ENCODE peak calls at places on chromosomes 11 and 22, in ten cellular contexts. E is NCI-H1105 treated with DMSO at 0.1 percent for 48 hours; W is hepatic stellate cell; O is HTR-8/SVneo; N is RPMI7951; A is esophagus squamous epithelium; D is activated effector memory CD4-positive, alpha-beta T cell treated with anti-CD3 and anti-CD28 coated beads, Interleukin-2, amount 50 U/mL, for 16 hours; G is BE2C; F is choroid plexus epithelial cell; T is OCI-M1. V is an unnamed sample.

GRCh38 chr11:132072044-132072879 is 701.8 kb downstream of the NTM start:
- DNase-seq in E (no peak), W (peak; percentile 72), O (peak; percentile 24), N (peak; percentile 99), A (no peak), D (no peak), G (no peak), F (peak; percentile 93), T (no peak), V (peak; percentile 94)

GRCh38 chr22:29804985-29805384 is 33.1 kb downstream of the ASCC2 start:
- DNase-seq in E (no peak), W (no peak), O (no peak), N (no peak), A (no peak), D (no peak), G (no peak), F (no peak), T (no peak), V (no peak)

GRCh38 chr22:38244106-38244505 is 28.7 kb downstream of the TMEM184B start:
- DNase-seq in E (no peak), W (no peak), O (no peak), N (no peak), A (no peak), D (no peak), G (no peak), F (peak; percentile 21), T (no peak), V (peak; percentile 52)

GRCh38 chr11:65116370-65117205 is 913 bp downstream of the ZNHIT2 start:
- DNase-seq in E (peak; percentile 7), W (no peak), O (no peak), N (peak; percentile 47), A (no peak), D (peak; percentile 88), G (no peak), F (peak; percentile 65), T (no peak), V (peak; percentile 85)

GRCh38 chr22:49632199-49633009 is 195.3 kb downstream of the BRD1 start:
- DNase-seq in E (peak; percentile 39), W (peak; percentile 87), O (peak; percentile 70), N (peak; percentile 24), A (no peak), D (no peak), G (peak; percentile 75), F (peak; percentile 60), T (no peak), V (peak; percentile 18)

GRCh38 chr11:108562746-108563581 is 30.6 kb downstream of the EXPH5 start:
- DNase-seq in E (no peak), W (no peak), O (no peak), N (no peak), A (no peak), D (no peak), G (no peak), F (peak; percentile 33), T (no peak), V (peak; percentile 51)

GRCh38 chr11:83025267-83025704 is 46.4 kb downstream of the RAB30 start:
- DNase-seq in E (peak; percentile 70), W (no peak), O (no peak), N (peak; percentile 35), A (no peak), D (no peak), G (no peak), F (peak; percentile 61), T (no peak), V (peak; percentile 86)

GRCh38 chr11:116778556-116778955 is 5.8 kb upstream of the BUD13 start:
- DNase-seq in E (no peak), W (no peak), O (no peak), N (no peak), A (no peak), D (no peak), G (no peak), F (no peak), T (no peak), V (no peak)

GRCh38 chr11:126731526-126731925 is 269.0 kb downstream of the KIRREL3 start:
- DNase-seq in E (no peak), W (no peak), O (no peak), N (no peak), A (no peak), D (no peak), G (no peak), F (no peak), T (no peak), V (no peak)

GRCh38 chr11:47864910-47865309 is 16.8 kb upstream of the NUP160 start:
- DNase-seq in E (no peak), W (no peak), O (no peak), N (peak; percentile 46), A (no peak), D (no peak), G (no peak), F (peak; percentile 37), T (peak; percentile 48), V (no peak)

GRCh38 chr11:114075891-114076441 is 16.5 kb downstream of the ZBTB16 start:
- DNase-seq in E (no peak), W (peak; percentile 29), O (peak; percentile 28), N (peak; percentile 27), A (no peak), D (peak; percentile 78), G (peak; percentile 57), F (peak; percentile 90), T (peak; percentile 34), V (peak; percentile 41)

GRCh38 chr11:122784325-122785155 is 53.8 kb upstream of the CRTAM start:
- DNase-seq in E (no peak), W (peak; percentile 89), O (peak; percentile 61), N (peak; percentile 88), A (no peak), D (no peak), G (no peak), F (peak; percentile 98), T (no peak), V (peak; percentile 92)

GRCh38 chr22:36330655-36331305 is 57.0 kb downstream of the MYH9 start:
- DNase-seq in E (no peak), W (peak; percentile 67), O (no peak), N (peak; percentile 94), A (no peak), D (no peak), G (no peak), F (peak; percentile 67), T (no peak), V (no peak)

GRCh38 chr11:30879322-30880020 is 293.3 kb upstream of the MPPED2 start:
- DNase-seq in E (peak; percentile 95), W (no peak), O (no peak), N (no peak), A (no peak), D (no peak), G (no peak), F (no peak), T (no peak), V (no peak)

GRCh38 chr22:47334596-47334995 is 572.1 kb downstream of the TBC1D22A start:
- DNase-seq in E (no peak), W (no peak), O (no peak), N (no peak), A (no peak), D (no peak), G (no peak), F (no peak), T (no peak), V (no peak)

GRCh38 chr11:61091373-61092279 is 10.7 kb upstream of the CD5 start:
- DNase-seq in E (no peak), W (no peak), O (no peak), N (peak; percentile 8), A (no peak), D (peak; percentile 83), G (no peak), F (peak; percentile 41), T (no peak), V (peak; percentile 62)

GRCh38 chr22:29268511-29269229 is 602 bp downstream of the EWSR1 start:
- DNase-seq in E (peak; percentile 34), W (peak; percentile 66), O (no peak), N (peak; percentile 77), A (no peak), D (no peak), G (peak; percentile 62), F (peak; percentile 83), T (peak; percentile 61), V (peak; percentile 45)

GRCh38 chr11:119453881-119454280 is 30.9 kb upstream of the THY1 start:
- DNase-seq in E (no peak), W (no peak), O (no peak), N (no peak), A (no peak), D (no peak), G (no peak), F (no peak), T (no peak), V (no peak)

GRCh38 chr11:77351281-77351905 is 49.9 kb upstream of the GDPD4 start:
- DNase-seq in E (no peak), W (no peak), O (no peak), N (no peak), A (no peak), D (no peak), G (no peak), F (peak; percentile 23), T (no peak), V (peak; percentile 75)

GRCh38 chr11:113329725-113330124 is 15.3 kb downstream of the TTC12 start:
- DNase-seq in E (no peak), W (no peak), O (no peak), N (no peak), A (no peak), D (no peak), G (no peak), F (no peak), T (no peak), V (no peak)

GRCh38 chr11:7499046-7499445 is 13.7 kb downstream of the OLFML1 start:
- DNase-seq in E (no peak), W (no peak), O (no peak), N (no peak), A (no peak), D (no peak), G (no peak), F (no peak), T (no peak), V (no peak)

GRCh38 chr22:37162221-37163095 is 12.7 kb upstream of the IL2RB start:
- DNase-seq in E (no peak), W (no peak), O (no peak), N (no peak), A (no peak), D (peak; percentile 89), G (no peak), F (peak; percentile 54), T (peak; percentile 13), V (no peak)

GRCh38 chr11:67248653-67249052 is 17.6 kb upstream of the GRK2 start:
- DNase-seq in E (no peak), W (no peak), O (no peak), N (peak; percentile 86), A (no peak), D (no peak), G (no peak), F (peak; percentile 22), T (no peak), V (peak; percentile 96)

GRCh38 chr22:37231406-37232139 is 12.5 kb downstream of the RAC2 start:
- DNase-seq in E (no peak), W (no peak), O (no peak), N (no peak), A (no peak), D (peak; percentile 83), G (no peak), F (no peak), T (no peak), V (no peak)

GRCh38 chr11:115222218-115222862 is 281.9 kb downstream of the CADM1 start:
- DNase-seq in E (peak; percentile 12), W (no peak), O (peak; percentile 51), N (peak; percentile 80), A (no peak), D (no peak), G (no peak), F (peak; percentile 98), T (no peak), V (peak; percentile 96)

GRCh38 chr11:12818333-12819015 is 144.3 kb downstream of the TEAD1 start:
- DNase-seq in E (no peak), W (peak; percentile 65), O (no peak), N (peak; percentile 83), A (no peak), D (no peak), G (no peak), F (peak; percentile 93), T (no peak), V (peak; percentile 85)

GRCh38 chr11:67272327-67273259 is 6.3 kb downstream of the GRK2 start:
- DNase-seq in E (no peak), W (peak; percentile 68), O (no peak), N (no peak), A (no peak), D (peak; percentile 74), G (no peak), F (no peak), T (no peak), V (no peak)

GRCh38 chr11:77211594-77212251 is 83.7 kb downstream of the MYO7A start:
- DNase-seq in E (no peak), W (peak; percentile 4), O (no peak), N (no peak), A (no peak), D (no peak), G (no peak), F (no peak), T (no peak), V (no peak)